ENCODE peak calls at places on chromosomes 16 and 17, in ten cellular contexts. D is bronchial epithelial cell, P is left ventricle myocardium inferior, H is colonic mucosa, I is epithelial cell of esophagus, N is brain microvascular endothelial cell, Y is BE2C, C is astrocyte of the spinal cord, S is AG04450, M is astrocyte of the cerebellum. G is an unnamed sample.

GRCh38 chr17:10870651-10871050 is 32.8 kb upstream of the PIRT start:
- DNase-seq in C (no peak), I (no peak), M (no peak), D (no peak), N (no peak), S (no peak), H (no peak), P (no peak), Y (no peak), G (no peak)

GRCh38 chr17:16023881-16024280 is 24.3 kb downstream of the TTC19 start:
- DNase-seq in D (no peak), I (no peak), S (no peak), N (no peak), M (no peak), Y (no peak), C (no peak), P (no peak), H (no peak), G (no peak)

GRCh38 chr16:2768403-2769089 is 8.5 kb downstream of the ELOB start:
- DNase-seq in S (no peak), I (peak; percentile 75), C (no peak), M (no peak), H (no peak), D (no peak), P (no peak), N (no peak), Y (no peak), G (no peak)

GRCh38 chr16:64589836-64590235 is 532.0 kb downstream of the CDH11 start:
- DNase-seq in D (peak; percentile 87), S (peak; percentile 2), I (peak; percentile 78), N (peak; percentile 74), Y (no peak), H (no peak), M (no peak), C (peak; percentile 52), P (no peak), G (peak; percentile 67)

GRCh38 chr16:25097304-25097988 is 14.1 kb upstream of the LCMT1 start:
- DNase-seq in Y (no peak), S (peak; percentile 41), P (no peak), H (no peak), I (no peak), N (peak; percentile 40), M (no peak), C (peak; percentile 21), D (no peak), G (no peak)

GRCh38 chr17:57138030-57138911 is 53.2 kb downstream of the AKAP1 start:
- DNase-seq in C (no peak), S (no peak), H (no peak), P (no peak), Y (no peak), I (no peak), M (no peak), N (no peak), D (no peak), G (no peak)

GRCh38 chr16:84505249-84506156 is 1.0 kb upstream of the MEAK7 start:
- DNase-seq in M (no peak), S (no peak), C (no peak), P (no peak), Y (no peak), H (no peak), D (no peak), I (no peak), N (no peak), G (no peak)

GRCh38 chr17:14784997-14785696 is 480.0 kb downstream of the PMP22 start:
- DNase-seq in C (no peak), D (peak; percentile 47), H (no peak), S (no peak), Y (no peak), P (no peak), M (no peak), N (no peak), I (peak; percentile 61), G (no peak)

GRCh38 chr16:30491744-30492308 is 19.3 kb downstream of the ITGAL start:
- DNase-seq in M (peak; percentile 41), I (peak; percentile 67), C (peak; percentile 81), D (peak; percentile 61), S (peak; percentile 23), H (no peak), Y (no peak), N (peak; percentile 80), P (no peak), G (peak; percentile 48)

GRCh38 chr16:11059588-11059987 is 115.2 kb downstream of the CLEC16A start:
- DNase-seq in H (no peak), S (no peak), N (no peak), C (no peak), I (no peak), P (no peak), D (no peak), M (no peak), Y (no peak), G (no peak)

GRCh38 chr17:36977568-36977967 is 28.8 kb downstream of the AATF start:
- DNase-seq in Y (no peak), M (no peak), N (no peak), D (no peak), C (no peak), P (no peak), S (no peak), I (no peak), H (no peak), G (no peak)

GRCh38 chr17:64698725-64699124 is 36.6 kb upstream of the SMURF2 start:
- DNase-seq in M (no peak), S (no peak), P (no peak), Y (no peak), D (no peak), I (no peak), C (no peak), H (no peak), N (no peak), G (no peak)

GRCh38 chr17:69198238-69198637 is 30.4 kb downstream of the ABCA10 start:
- DNase-seq in I (no peak), D (no peak), H (no peak), M (no peak), N (no peak), Y (no peak), S (no peak), P (no peak), C (no peak), G (no peak)

GRCh38 chr16:4936991-4937781 is at the start of gene PPL:
- DNase-seq in H (peak; percentile 96), D (peak; percentile 55), C (no peak), P (peak; percentile 72), N (no peak), Y (no peak), S (no peak), M (no peak), I (peak; percentile 73), G (no peak)

GRCh38 chr16:81623365-81624102 is 155.6 kb upstream of the PLCG2 start:
- DNase-seq in H (peak; percentile 48), P (no peak), N (no peak), Y (peak; percentile 54), I (peak; percentile 58), D (peak; percentile 62), S (no peak), M (no peak), C (peak; percentile 67), G (no peak)

GRCh38 chr17:49850772-49851386 is 3.0 kb upstream of the TAC4 start:
- DNase-seq in D (no peak), P (no peak), N (no peak), S (no peak), M (no peak), Y (no peak), H (no peak), I (no peak), C (no peak), G (no peak)
- H3K4me3 ChIP-seq in D (peak overlapping the region; percentile 37), P (peak overlapping the region; percentile 71), N (peak overlapping the region; percentile 52), S (peak overlapping the region; percentile 63), M (peak overlapping the region; percentile 42), Y (no peak overlapping the region), H (peak overlapping the region; percentile 40), I (peak overlapping the region; percentile 44), C (peak overlapping the region; percentile 51), G (peak overlapping the region; percentile 38)

GRCh38 chr17:30165960-30166359 is 49.3 kb downstream of the NSRP1 start:
- DNase-seq in M (no peak), Y (no peak), P (no peak), D (no peak), C (no peak), I (no peak), H (no peak), N (no peak), S (no peak), G (no peak)

GRCh38 chr17:30172560-30172959 is 55.9 kb downstream of the NSRP1 start:
- DNase-seq in S (no peak), Y (no peak), M (no peak), C (no peak), I (peak; percentile 54), N (no peak), D (peak; percentile 59), P (no peak), H (no peak), G (no peak)

GRCh38 chr17:30174556-30174955 is 57.9 kb downstream of the NSRP1 start:
- DNase-seq in N (no peak), P (no peak), D (no peak), M (no peak), C (no peak), S (no peak), H (no peak), I (no peak), Y (no peak), G (no peak)

GRCh38 chr17:30173649-30174048 is 57.0 kb downstream of the NSRP1 start:
- DNase-seq in D (no peak), I (no peak), M (no peak), N (no peak), C (no peak), P (no peak), S (no peak), Y (no peak), H (no peak), G (no peak)

DNA sequence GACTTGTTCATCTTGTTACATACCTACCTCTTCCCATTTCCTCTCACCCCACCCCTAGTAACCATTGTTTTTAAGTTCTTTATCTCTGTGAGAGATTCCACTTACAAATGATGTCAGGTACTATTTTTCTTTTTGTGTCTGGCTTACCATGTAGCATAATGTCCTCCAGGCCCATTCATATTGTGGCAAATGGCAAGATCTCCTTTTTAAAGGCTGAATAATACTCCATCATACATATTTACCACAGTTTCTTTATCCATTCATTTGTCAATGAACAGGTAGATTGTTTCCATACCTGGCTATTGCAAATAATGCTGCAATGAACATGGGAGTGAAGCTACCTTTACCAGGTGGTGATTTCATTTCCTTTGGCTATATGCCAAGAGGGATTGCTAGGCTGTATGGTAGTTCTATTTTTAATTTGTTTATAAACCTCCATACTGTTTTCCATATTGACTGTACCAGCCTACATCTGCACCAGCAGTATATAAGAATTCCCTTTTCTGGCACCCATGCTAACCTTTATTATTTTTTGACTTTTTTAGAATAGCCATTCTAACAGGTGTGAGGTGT is 53.9 kb downstream of the NSRP1 start:
- DNase-seq in H (no peak), C (no peak), M (no peak), S (no peak), I (peak; percentile 86), D (peak; percentile 80), P (no peak), Y (no peak), N (no peak), G (no peak)
- TF ChIP-seq CTCF in H (no peak), C (no peak), M (no peak), S (no peak), I (no peak), D (no peak), P (no peak), Y (no peak), N (no peak), G (no peak)

GRCh38 chr17:28404812-28405570 is 1.0 kb downstream of the SLC46A1 start:
- DNase-seq in D (no peak), M (no peak), C (no peak), H (no peak), Y (no peak), P (no peak), I (no peak), S (no peak), N (no peak), G (no peak)
- H3K4me3 ChIP-seq in D (peak overlapping the region; percentile 55), M (peak overlapping the region; percentile 60), C (peak overlapping the region; percentile 52), H (peak overlapping the region; percentile 74), Y (peak overlapping the region; percentile 62), P (peak overlapping the region; percentile 91), I (peak overlapping the region; percentile 49), S (peak overlapping the region; percentile 72), N (peak overlapping the region; percentile 61), G (peak overlapping the region; percentile 77)

GRCh38 chr17:50096092-50096491 is 941 bp downstream of the PDK2 start:
- DNase-seq in Y (no peak), D (no peak), N (no peak), C (no peak), H (no peak), S (no peak), P (no peak), M (no peak), I (no peak), G (no peak)
- TF ChIP-seq CTCF in Y (no peak), D (no peak), N (no peak), C (no peak), H (no peak), S (no peak), P (no peak), M (no peak), I (no peak), G (no peak)

G was measured in BJ.